ENCODE peak calls at places on chromosomes 16 and 17, in five cellular contexts. Y is RWPE1, U is right lobe of liver, S is substantia nigra, J is brain microvascular endothelial cell. L is an unnamed sample.

GRCh38 chr16:82368041-82368440 is 198.0 kb upstream of the MPHOSPH6 start:
- DNase-seq in Y (peak), U (peak), S (peak), J (peak), L (peak)

GRCh38 chr16:3889059-3889458 is 8.5 kb upstream of the CREBBP start:
- DNase-seq in Y (no peak), U (no peak), S (no peak), J (no peak), L (no peak)

GRCh38 chr17:17778308-17779014 is 58.3 kb downstream of the SREBF1 start:
- DNase-seq in Y (no peak), U (no peak), S (peak), J (no peak), L (peak)

GRCh38 chr16:86854058-86854621 is 275.8 kb downstream of the FOXL1 start:
- DNase-seq in Y (no peak), U (no peak), S (no peak), J (no peak), L (no peak)

GRCh38 chr16:67865318-67865717 is 7.5 kb upstream of the EDC4 start:
- DNase-seq in Y (no peak), U (no peak), S (no peak), J (peak), L (no peak)

GRCh38 chr17:35666967-35667552 is 64.4 kb upstream of the RASL10B start:
- DNase-seq in Y (no peak), U (no peak), S (no peak), J (peak), L (no peak)

GRCh38 chr17:72609501-72609900 is 483.0 kb downstream of the SLC39A11 start:
- DNase-seq in Y (peak), U (no peak), S (no peak), J (peak), L (no peak)

GRCh38 chr17:15782809-15783208 is 50.7 kb downstream of the TBC1D26 start:
- DNase-seq in Y (no peak), U (peak), S (no peak), J (peak), L (no peak)

GRCh38 chr17:19457830-19458271 is 46.8 kb downstream of the RNF112 start:
- DNase-seq in Y (no peak), U (no peak), S (no peak), J (no peak), L (no peak)

GRCh38 chr16:57694556-57695377 is at the start of gene DRC7:
- DNase-seq in Y (peak), U (peak), S (peak), J (peak), L (peak)

GRCh38 chr17:59762826-59763374 is 55.4 kb downstream of the VMP1 start:
- DNase-seq in Y (no peak), U (no peak), S (no peak), J (no peak), L (no peak)

GRCh38 chr17:45008191-45008590 is 40.1 kb upstream of the C1QL1 start:
- DNase-seq in Y (no peak), U (no peak), S (no peak), J (no peak), L (no peak)

GRCh38 chr17:18960803-18961511 is 9.0 kb downstream of the SLC5A10 start:
- DNase-seq in Y (peak), U (peak), S (peak), J (peak), L (peak)

GRCh38 chr16:77782694-77783093 is 5.7 kb upstream of the VAT1L start:
- DNase-seq in Y (no peak), U (no peak), S (no peak), J (no peak), L (no peak)

GRCh38 chr17:41777157-41777578 is 9.3 kb downstream of the JUP start:
- DNase-seq in Y (no peak), U (peak), S (no peak), J (no peak), L (no peak)

GRCh38 chr17:67606471-67606870 is 111.3 kb upstream of the NOL11 start:
- DNase-seq in Y (no peak), U (no peak), S (no peak), J (peak), L (no peak)

GRCh38 chr17:18261146-18261515 is 669 bp downstream of the MIEF2 start:
- DNase-seq in Y (peak), U (peak), S (no peak), J (no peak), L (peak)

GRCh38 chr16:2819939-2820835 is 3.1 kb downstream of the PRSS21 start:
- DNase-seq in Y (no peak), U (no peak), S (no peak), J (no peak), L (no peak)

GRCh38 chr17:9769036-9769695 is 22.2 kb downstream of the DHRS7C start:
- DNase-seq in Y (no peak), U (no peak), S (no peak), J (no peak), L (no peak)

GRCh38 chr17:44741316-44741715 is 17.5 kb upstream of the ADAM11 start:
- DNase-seq in Y (no peak), U (no peak), S (no peak), J (no peak), L (no peak)

GRCh38 chr17:39700148-39700987 is 504 bp downstream of the ERBB2 start:
- DNase-seq in Y (peak), U (no peak), S (peak), J (peak), L (no peak)

GRCh38 chr16:79159650-79160049 is 440.9 kb downstream of the MAF start:
- DNase-seq in Y (no peak), U (no peak), S (no peak), J (no peak), L (no peak)

DNA sequence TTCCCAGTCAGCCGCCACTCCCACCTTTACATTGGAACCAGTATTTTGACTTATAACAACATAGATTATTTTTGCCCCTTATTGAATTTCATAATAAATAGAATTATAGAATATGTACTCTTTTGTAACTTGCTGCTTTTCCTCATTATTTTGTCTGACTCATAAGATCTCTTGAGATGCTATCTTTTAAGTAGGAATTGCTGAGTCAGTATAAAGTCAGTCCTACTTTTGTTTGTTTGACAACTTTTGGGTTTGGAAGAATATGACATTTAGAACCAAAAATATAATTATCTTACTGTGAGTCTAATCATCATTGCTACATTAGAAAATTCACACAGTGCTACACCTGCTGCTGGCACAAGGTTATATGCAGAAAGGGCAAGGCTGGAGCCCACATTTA is 69.7 kb downstream of the STXBP4 start:
- DNase-seq in Y (no peak), U (no peak), S (no peak), J (no peak), L (no peak)
- H3K27ac ChIP-seq in Y (no peak), U (no peak), S (no peak), J (no peak), L (no peak)

GRCh38 chr17:75059369-75060345 is 12.6 kb downstream of the KCTD2 start:
- DNase-seq in Y (no peak), U (no peak), S (peak), J (peak), L (no peak)
- H3K27ac ChIP-seq in Y (peak), U (no peak), S (peak), J (no peak), L (peak)

GRCh38 chr16:88856122-88856827 is 472 bp downstream of the GALNS start:
- DNase-seq in Y (peak), U (no peak), S (no peak), J (no peak), L (no peak)
- H3K27ac ChIP-seq in Y (peak), U (no peak), S (peak), J (no peak), L (peak)

GRCh38 chr17:47252766-47253512 is 688 bp upstream of the ITGB3 start:
- DNase-seq in Y (no peak), U (no peak), S (no peak), J (no peak), L (no peak)
- H3K27ac ChIP-seq in Y (no peak), U (peak), S (no peak), J (peak), L (no peak)

GRCh38 chr16:8683640-8684039 is 9.2 kb downstream of the ABAT start:
- DNase-seq in Y (no peak), U (no peak), S (no peak), J (no peak), L (no peak)
- H3K27ac ChIP-seq in Y (no peak), U (no peak), S (no peak), J (no peak), L (no peak)

GRCh38 chr17:48627242-48627597 is 1.1 kb upstream of the HOXB9 start:
- DNase-seq in Y (no peak), U (no peak), S (no peak), J (no peak), L (no peak)

GRCh38 chr17:48629411-48629759 is 3.2 kb upstream of the HOXB9 start:
- DNase-seq in Y (no peak), U (no peak), S (no peak), J (no peak), L (no peak)

GRCh38 chr17:48630009-48630924 is 4.1 kb upstream of the HOXB9 start:
- DNase-seq in Y (no peak), U (no peak), S (no peak), J (no peak), L (no peak)

GRCh38 chr17:48627625-48628510 is 1.7 kb upstream of the HOXB9 start:
- DNase-seq in Y (no peak), U (no peak), S (no peak), J (no peak), L (no peak)

DNA sequence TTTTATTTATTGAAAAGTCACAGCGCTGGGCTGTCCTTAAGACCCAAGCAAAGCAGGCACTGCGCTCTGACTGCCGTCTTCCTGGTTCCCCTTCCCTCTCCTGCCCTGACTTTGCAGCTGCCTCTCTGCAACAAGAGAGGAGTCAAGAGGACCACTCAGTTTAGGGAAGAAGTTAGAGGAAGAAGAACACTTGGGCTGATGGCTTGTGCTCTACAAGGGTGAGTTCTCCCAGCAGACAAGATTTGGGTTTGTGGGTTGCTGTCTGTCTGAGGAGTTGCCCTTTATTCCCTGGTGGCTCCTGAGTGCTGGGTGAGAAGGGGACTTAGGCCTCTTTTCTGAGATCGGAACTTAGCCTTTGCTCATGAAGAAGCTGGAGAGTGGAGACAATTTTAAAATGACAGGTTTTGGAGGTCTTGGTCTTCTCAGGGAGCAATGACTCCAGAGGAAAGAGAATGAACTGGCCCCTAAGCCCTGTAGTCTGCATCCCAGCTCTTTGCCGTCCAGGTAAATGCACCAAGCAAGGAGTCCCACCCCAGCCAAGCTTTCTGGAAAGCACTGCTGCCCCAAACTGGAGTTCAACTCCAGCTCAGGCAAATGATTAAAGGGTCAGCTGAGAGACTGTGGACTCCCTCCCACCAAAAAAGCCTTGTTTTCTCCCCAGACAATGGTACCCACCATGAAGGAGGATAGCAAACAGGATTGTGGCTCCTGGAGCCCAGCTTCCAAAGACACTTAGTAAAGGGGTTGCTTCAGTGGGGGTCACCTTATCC is 2.7 kb upstream of the HOXB9 start:
- DNase-seq in Y (no peak), U (no peak), S (no peak), J (no peak), L (no peak)
- H3K27ac ChIP-seq in Y (no peak), U (no peak), S (no peak), J (no peak), L (no peak)

DNA sequence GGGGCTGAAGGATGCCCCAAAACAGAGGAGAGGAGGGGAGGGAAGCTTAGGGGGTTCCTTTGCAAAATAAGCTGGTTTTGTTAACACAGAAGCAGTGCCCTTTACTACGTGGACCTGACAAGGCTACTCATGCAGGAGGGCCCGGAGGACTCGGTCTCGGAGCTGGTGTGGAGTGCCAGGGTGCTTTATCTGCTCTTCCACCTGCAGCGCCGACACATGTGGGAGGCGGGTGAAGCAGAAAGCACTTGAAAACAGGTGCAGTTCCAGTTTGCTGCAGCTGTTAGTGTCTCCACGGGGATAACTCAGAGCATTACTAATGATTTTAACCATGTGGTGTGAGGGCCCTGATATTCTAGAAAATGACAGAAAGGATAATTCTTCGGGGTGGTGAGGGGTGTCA is 35.0 kb upstream of the MNT start:
- DNase-seq in Y (no peak), U (no peak), S (no peak), J (no peak), L (no peak)
- H3K27ac ChIP-seq in Y (no peak), U (no peak), S (no peak), J (no peak), L (peak)

DNA sequence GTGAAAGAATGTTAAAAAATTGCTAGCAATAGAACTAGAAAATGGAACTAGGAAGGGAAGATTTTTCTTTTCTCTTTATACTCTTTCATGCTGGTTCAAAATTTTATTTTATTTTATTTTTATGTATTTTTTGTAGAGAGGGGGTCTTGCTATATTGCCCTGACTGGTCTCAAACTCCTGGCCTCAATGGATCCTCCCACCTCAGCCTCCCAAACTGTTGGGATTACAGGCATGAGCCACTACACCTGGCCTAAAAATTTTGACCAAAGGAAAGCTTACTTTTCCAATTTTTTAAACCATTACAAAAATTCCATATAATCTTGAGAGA is 10.0 kb upstream of the TERF2 start:
- DNase-seq in Y (no peak), U (no peak), S (no peak), J (no peak), L (no peak)
- H3K27ac ChIP-seq in Y (no peak), U (peak), S (peak), J (no peak), L (peak)

GRCh38 chr16:64579712-64580111 is 542.2 kb downstream of the CDH11 start:
- DNase-seq in Y (no peak), U (no peak), S (no peak), J (no peak), L (no peak)
- H3K27ac ChIP-seq in Y (no peak), U (no peak), S (no peak), J (no peak), L (no peak)

L was measured in dorsolateral prefrontal cortex.